ENCODE peak calls at places on chromosomes 3 and 15, in five cellular contexts. G is psoas muscle, O is H9, N is right cardiac atrium, W is GM23338. L is an unnamed sample.
A peak's percentile ranks its signal among the peaks of the same experiment; 100 is the strongest.

GRCh38 chr3:62135731-62136130 is 237.6 kb downstream of the FEZF2 start:
- DNase-seq in N (no peak), O (no peak), W (no peak), G (no peak), L (no peak)

GRCh38 chr3:161879470-161879869 is 382.9 kb downstream of the OTOL1 start:
- DNase-seq in N (no peak), O (no peak), W (no peak), G (no peak), L (no peak)

GRCh38 chr15:92898988-92899909 is 875 bp upstream of the CHD2 start:
- DNase-seq in N (no peak), W (peak; percentile 50), G (no peak), O (no peak), L (peak; percentile 69)

GRCh38 chr3:25294406-25294805 is 133.7 kb upstream of the RARB start:
- DNase-seq in N (no peak), O (no peak), G (no peak), W (no peak), L (no peak)

GRCh38 chr15:85618956-85619491 is 175.7 kb downstream of the KLHL25 start:
- DNase-seq in N (peak; percentile 86), W (peak; percentile 69), G (peak; percentile 73), O (peak; percentile 56), L (no peak)

GRCh38 chr15:71889385-71889784 is 79.0 kb downstream of the NR2E3 start:
- DNase-seq in G (no peak), N (no peak), W (no peak), O (no peak), L (no peak)

GRCh38 chr15:56918907-56919707 is 663 bp downstream of the TCF12 start:
- DNase-seq in W (peak; percentile 77), N (peak; percentile 84), O (peak; percentile 61), G (peak; percentile 71), L (peak; percentile 81)

GRCh38 chr15:60372756-60373155 is 25.0 kb downstream of the ANXA2 start:
- DNase-seq in G (no peak), N (no peak), O (no peak), W (no peak), L (no peak)

GRCh38 chr3:71600646-71601288 is 17.2 kb upstream of the FOXP1 start:
- DNase-seq in O (no peak), N (no peak), W (no peak), G (no peak), L (no peak)

GRCh38 chr3:141240290-141241247 is 8.9 kb downstream of the PXYLP1 start:
- DNase-seq in G (no peak), W (no peak), N (no peak), O (no peak), L (no peak)

GRCh38 chr3:38649500-38650247 is at the start of gene SCN5A:
- DNase-seq in O (peak; percentile 73), W (peak; percentile 73), G (peak; percentile 45), N (peak; percentile 84), L (peak; percentile 67)

GRCh38 chr15:28112101-28112760 is 13.1 kb upstream of the OCA2 start:
- DNase-seq in N (no peak), G (no peak), O (peak; percentile 18), W (no peak), L (no peak)

GRCh38 chr15:29920515-29920914 is 98.2 kb upstream of the TJP1 start:
- DNase-seq in W (peak; percentile 28), O (no peak), N (no peak), G (no peak), L (no peak)

GRCh38 chr3:66438045-66438444 is 62.8 kb downstream of the LRIG1 start:
- DNase-seq in O (no peak), N (no peak), G (no peak), W (no peak), L (no peak)

GRCh38 chr3:155425351-155425750 is 131.9 kb upstream of the STRIT1 start:
- DNase-seq in O (no peak), G (no peak), W (no peak), N (no peak), L (no peak)

GRCh38 chr3:155428558-155428957 is 135.1 kb upstream of the STRIT1 start:
- DNase-seq in O (no peak), G (no peak), N (no peak), W (no peak), L (no peak)

GRCh38 chr3:155424041-155424605 is 130.6 kb upstream of the STRIT1 start:
- DNase-seq in O (peak; percentile 43), N (no peak), G (no peak), W (no peak), L (peak; percentile 88)

GRCh38 chr3:155423526-155423925 is 130.0 kb upstream of the STRIT1 start:
- DNase-seq in N (no peak), W (no peak), O (no peak), G (no peak), L (peak; percentile 65)

DNA sequence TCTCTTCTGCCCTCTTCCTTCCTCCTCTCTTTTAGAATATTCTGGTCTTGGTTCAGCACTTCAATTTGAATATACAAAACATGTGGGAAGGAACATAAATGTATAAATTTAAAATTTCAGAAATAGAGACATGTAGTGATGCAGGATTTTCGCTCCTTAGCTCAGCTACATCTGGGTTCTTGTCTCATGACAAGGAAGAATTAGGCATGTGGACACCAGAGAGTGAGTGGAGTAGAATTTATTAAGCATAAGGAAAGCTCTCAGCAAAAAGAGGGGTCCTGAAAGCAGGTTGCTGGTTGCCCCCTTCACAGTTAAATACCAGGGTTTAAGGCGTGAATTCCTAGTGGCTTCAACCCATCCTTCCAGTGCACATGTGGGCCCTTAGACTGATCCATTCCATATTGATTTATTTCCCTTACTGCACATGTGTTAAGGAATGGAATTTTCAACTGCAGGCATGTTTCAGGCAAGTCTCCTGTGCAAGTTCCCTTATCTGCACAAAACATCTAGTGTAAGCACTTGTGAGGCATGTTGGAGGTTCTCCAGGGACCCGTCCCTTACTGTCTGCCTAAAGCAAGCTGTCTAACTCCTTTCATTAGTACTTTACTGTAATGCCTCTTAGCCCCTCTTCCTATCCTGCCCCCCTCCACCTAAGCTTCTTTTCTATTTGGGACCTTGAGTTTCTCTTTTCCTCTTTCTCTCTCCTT is 133.2 kb upstream of the STRIT1 start:
- DNase-seq in O (no peak), W (no peak), G (no peak), N (no peak), L (peak; percentile 60)
- H3K27me3 ChIP-seq in O (no peaks in the 10 kb centered on the region), W (no peaks in the 10 kb centered on the region), G (no peaks in the 10 kb centered on the region), N (no peaks in the 10 kb centered on the region), L (no peaks in the 10 kb centered on the region)

GRCh38 chr15:101090460-101090853 is 161.4 kb downstream of the CHSY1 start:
- DNase-seq in G (no peak), O (no peak), N (no peak), W (no peak), L (no peak)

GRCh38 chr15:101092186-101092866 is 159.5 kb downstream of the CHSY1 start:
- DNase-seq in O (no peak), G (no peak), W (no peak), N (peak; percentile 38), L (no peak)

GRCh38 chr15:101091080-101092017 is 160.5 kb downstream of the CHSY1 start:
- DNase-seq in G (peak; percentile 58), O (no peak), W (no peak), N (peak; percentile 89), L (no peak)

GRCh38 chr15:101093959-101094358 is 157.9 kb downstream of the CHSY1 start:
- DNase-seq in G (no peak), W (no peak), O (no peak), N (no peak), L (no peak)

DNA sequence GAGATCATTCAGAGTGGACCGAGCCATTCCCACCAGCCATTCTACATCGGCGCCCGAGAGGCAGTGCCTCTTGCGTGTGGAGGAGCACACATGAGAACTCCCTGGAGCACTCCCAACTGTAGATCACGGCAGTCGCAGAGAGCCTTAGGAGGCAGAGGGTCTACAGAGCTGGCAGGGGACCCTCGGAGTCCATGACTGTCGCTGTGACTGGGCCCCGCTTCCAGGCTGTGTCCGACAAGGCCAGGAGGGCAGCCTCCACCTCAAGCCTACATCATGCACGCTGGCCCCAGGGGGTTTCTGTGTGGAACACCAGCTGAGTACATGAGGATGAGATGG is 159.0 kb downstream of the CHSY1 start:
- DNase-seq in O (no peak), G (no peak), W (no peak), N (no peak), L (no peak)
- H3K27ac ChIP-seq in O (no peak overlapping the region), G (no peak overlapping the region), W (no peak overlapping the region), N (no peak overlapping the region), L (no peak overlapping the region)

DNA sequence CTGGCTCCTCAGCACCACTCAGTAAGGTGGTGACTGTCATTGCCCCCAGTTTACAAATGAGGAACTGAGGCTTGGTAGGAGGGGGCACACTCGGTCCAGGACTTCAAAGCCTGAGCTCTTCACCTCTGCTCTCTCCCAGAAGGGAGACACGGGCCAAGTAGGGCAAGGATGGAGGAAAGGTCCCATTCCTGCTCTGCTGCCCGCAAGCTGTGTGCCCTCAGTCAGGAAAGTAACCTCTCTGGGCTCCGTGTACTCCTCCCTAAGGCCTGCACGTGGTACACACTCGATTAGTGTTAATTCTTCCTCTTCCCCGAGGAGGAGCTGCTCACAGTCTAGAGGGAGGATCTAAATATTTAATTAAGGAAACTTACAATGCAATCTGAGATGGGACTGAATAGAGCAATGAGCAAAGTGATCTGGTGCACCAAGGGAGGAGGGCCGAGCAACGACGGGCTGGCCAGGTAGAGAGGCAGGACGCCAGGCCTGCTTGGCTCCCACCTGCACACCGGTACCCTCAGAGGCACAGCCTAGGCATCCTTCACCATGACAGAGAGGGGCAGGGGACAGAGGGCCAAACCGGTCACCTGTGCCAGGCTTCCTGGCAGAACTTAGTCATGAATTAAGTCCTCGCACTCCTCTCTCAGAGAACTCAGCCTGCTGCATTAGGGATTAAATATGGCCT is 47.2 kb upstream of the IQSEC1 start:
- DNase-seq in N (peak; percentile 37), W (no peak), O (no peak), G (no peak), L (no peak)
- H3K27me3 ChIP-seq in N (no peaks in the 10 kb centered on the region), W (no peaks in the 10 kb centered on the region), O (no peaks in the 10 kb centered on the region), G (no peaks in the 10 kb centered on the region), L (no peaks in the 10 kb centered on the region)

GRCh38 chr3:129619726-129620162 is 13.3 kb upstream of the PLXND1 start:
- DNase-seq in N (peak; percentile 57), W (no peak), O (no peak), G (no peak), L (no peak)

GRCh38 chr3:129620828-129621605 is 14.5 kb upstream of the PLXND1 start:
- DNase-seq in G (no peak), N (peak; percentile 55), O (no peak), W (no peak), L (no peak)

GRCh38 chr3:129617381-129618185 is 11.1 kb upstream of the PLXND1 start:
- DNase-seq in O (no peak), N (no peak), G (no peak), W (no peak), L (no peak)

GRCh38 chr3:129618186-129618820 is 11.8 kb upstream of the PLXND1 start:
- DNase-seq in W (no peak), O (no peak), G (no peak), N (peak; percentile 68), L (no peak)

DNA sequence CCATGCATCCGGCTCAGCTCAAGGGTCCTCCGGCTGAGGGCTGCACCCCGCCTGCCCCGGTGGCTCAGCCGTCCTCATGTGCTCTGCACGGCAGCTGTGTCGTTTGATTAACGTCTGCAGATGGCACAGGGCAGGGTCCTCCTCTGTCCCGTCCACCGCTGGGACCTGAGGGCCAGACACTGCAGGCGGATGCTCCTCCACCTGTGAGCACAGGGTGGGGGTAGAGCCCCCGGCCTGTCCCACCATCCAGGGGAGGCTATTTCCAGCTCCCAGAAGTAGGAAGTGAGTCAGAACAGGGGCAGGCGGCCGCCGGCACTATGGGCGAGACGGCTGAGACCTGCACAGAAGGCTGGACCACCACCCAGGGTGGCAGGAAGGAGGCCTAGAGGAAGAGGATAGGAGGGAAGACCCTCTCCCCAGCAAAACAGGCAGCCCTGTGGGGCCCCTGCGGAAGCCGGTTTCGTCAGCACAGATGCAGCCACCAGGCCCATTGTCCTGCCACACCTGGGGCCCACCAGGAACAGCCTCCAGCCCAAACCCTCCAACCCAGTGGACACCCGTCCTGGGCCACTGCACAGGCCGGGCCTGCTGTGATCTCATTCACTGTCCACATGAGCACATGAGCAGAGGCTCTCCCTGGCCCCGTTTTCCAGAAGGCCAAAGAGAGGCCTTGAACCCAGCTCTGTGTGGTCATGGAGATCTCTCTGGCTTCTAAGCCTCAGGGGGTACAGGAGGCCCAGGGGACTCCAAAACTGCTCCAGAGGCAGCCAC is 12.6 kb upstream of the PLXND1 start:
- DNase-seq in N (peak; percentile 74), W (no peak), G (no peak), O (no peak), L (no peak)
- H3K27ac ChIP-seq in N (peak overlapping the region; percentile 61), W (no peak overlapping the region), G (peak overlapping the region; percentile 55), O (no peak overlapping the region), L (no peak overlapping the region)